ENCODE peak calls at places on chromosomes 12 and 14, in seven cellular contexts. P is body of pancreas, A is tibial artery, N is suprapubic skin, X is ovary, G is GM13977, Z is GM13976. D is an unnamed sample.

GRCh38 chr12:89187507-89187906 is 164.8 kb downstream of the DUSP6 start:
- DNase-seq in A (no peak), N (no peak), Z (no peak), X (no peak), P (no peak), G (no peak), D (no peak)

GRCh38 chr12:176321-177181 is 37.4 kb downstream of the SLC6A12 start:
- DNase-seq in G (no peak), X (no peak), A (no peak), Z (no peak), N (no peak), P (no peak), D (no peak)

GRCh38 chr14:53183611-53184010 is 30.5 kb upstream of the DDHD1 start:
- DNase-seq in X (no peak), G (no peak), A (no peak), N (no peak), P (no peak), Z (no peak), D (no peak)

GRCh38 chr14:101353422-101353821 is 207.9 kb upstream of the DIO3 start:
- DNase-seq in A (no peak), X (no peak), G (no peak), P (no peak), N (no peak), Z (no peak), D (no peak)

GRCh38 chr12:50200507-50201273 is 33.5 kb upstream of the CERS5 start:
- DNase-seq in X (no peak), N (no peak), A (no peak), P (no peak), G (no peak), Z (no peak), D (no peak)

GRCh38 chr12:108756421-108756820 is 25.1 kb upstream of the CORO1C start:
- DNase-seq in X (no peak), N (no peak), A (no peak), G (no peak), P (no peak), Z (no peak), D (no peak)

GRCh38 chr14:65164068-65164824 is 61.9 kb upstream of the MAX start:
- DNase-seq in P (peak; percentile 21), Z (peak; percentile 61), A (no peak), X (no peak), G (peak; percentile 44), N (no peak), D (peak; percentile 54)

GRCh38 chr12:50948798-50949197 is 3.5 kb upstream of the HIGD1C start:
- DNase-seq in P (no peak), N (no peak), X (no peak), A (no peak), Z (no peak), G (no peak), D (no peak)

GRCh38 chr14:96086032-96086431 is 46.9 kb downstream of the C14orf132 start:
- DNase-seq in G (no peak), N (no peak), X (no peak), A (no peak), Z (no peak), P (no peak), D (no peak)

GRCh38 chr14:75063491-75064204 is at the start of gene ACYP1:
- DNase-seq in Z (peak; percentile 95), G (peak; percentile 90), X (peak; percentile 94), A (peak; percentile 93), N (peak; percentile 96), P (peak; percentile 91), D (peak; percentile 94)
- TF ChIP-seq CTCF in Z (no peak), G (no peak), X (no peak), A (no peak), N (no peak), P (no peak), D (no peak)

GRCh38 chr12:27119797-27120196 is 37.4 kb upstream of the C12orf71 start:
- DNase-seq in N (no peak), G (no peak), P (no peak), X (no peak), Z (no peak), A (no peak), D (no peak)

GRCh38 chr12:27123642-27124041 is 41.3 kb upstream of the C12orf71 start:
- DNase-seq in Z (peak; percentile 28), P (no peak), G (peak; percentile 12), N (no peak), A (no peak), X (no peak), D (no peak)
- TF ChIP-seq CTCF in Z (peak; percentile 6), P (no peak), G (peak; percentile 30), N (no peak), A (no peak), X (no peak), D (no peak)

GRCh38 chr14:71863049-71863448 is 69.2 kb upstream of the RGS6 start:
- DNase-seq in A (no peak), N (no peak), G (no peak), P (no peak), X (no peak), Z (no peak), D (no peak)
- TF ChIP-seq CTCF in A (no peak), N (no peak), G (no peak), P (no peak), X (no peak), Z (no peak), D (no peak)

GRCh38 chr12:17278946-17279345 is 673.0 kb upstream of the LMO3 start:
- DNase-seq in Z (no peak), P (no peak), N (no peak), X (no peak), G (no peak), A (no peak), D (no peak)
- TF ChIP-seq CTCF in Z (no peak), P (no peak), N (no peak), X (no peak), G (no peak), A (no peak), D (no peak)